ENCODE peak calls at places on chromosomes 3 and 15, in nine cellular contexts. One of them, this sample, is unnamed.

GRCh38 chr15:70236306-70237103 is 138.8 kb upstream of the TLE3 start:
- DNase-seq in SK-N-MC: no peak
- DNase-seq in caudate nucleus: no peak
- DNase-seq in CD8-positive, alpha-beta memory T cell: no peak
- DNase-seq in CD8-positive, alpha-beta T cell: no peak
- DNase-seq in HCT116: no peak
- DNase-seq in pancreas: no peak
- DNase-seq in right atrium auricular region: no peak
- DNase-seq in DND-41: no peak
- DNase-seq in this sample: no peak

GRCh38 chr3:143276592-143276991 is 157.0 kb downstream of the CHST2 start:
- DNase-seq in SK-N-MC: no peak
- DNase-seq in caudate nucleus: no peak
- DNase-seq in CD8-positive, alpha-beta memory T cell: no peak
- DNase-seq in CD8-positive, alpha-beta T cell: no peak
- DNase-seq in HCT116: no peak
- DNase-seq in pancreas: no peak
- DNase-seq in right atrium auricular region: no peak
- DNase-seq in DND-41: no peak
- DNase-seq in this sample: no peak

GRCh38 chr15:24916305-24917009 is 38.3 kb upstream of the SNRPN start:
- DNase-seq in SK-N-MC: no peak
- DNase-seq in caudate nucleus: no peak
- DNase-seq in CD8-positive, alpha-beta memory T cell: peak
- DNase-seq in CD8-positive, alpha-beta T cell: no peak
- DNase-seq in HCT116: no peak
- DNase-seq in pancreas: no peak
- DNase-seq in right atrium auricular region: no peak
- DNase-seq in DND-41: peak
- DNase-seq in this sample: no peak

GRCh38 chr3:60742606-60743145 is 508.6 kb downstream of the FHIT start:
- DNase-seq in SK-N-MC: no peak
- DNase-seq in caudate nucleus: no peak
- DNase-seq in CD8-positive, alpha-beta memory T cell: no peak
- DNase-seq in CD8-positive, alpha-beta T cell: no peak
- DNase-seq in HCT116: no peak
- DNase-seq in pancreas: no peak
- DNase-seq in right atrium auricular region: peak
- DNase-seq in DND-41: no peak
- DNase-seq in this sample: no peak

GRCh38 chr3:66638717-66639116 is 137.9 kb upstream of the LRIG1 start:
- DNase-seq in SK-N-MC: no peak
- DNase-seq in caudate nucleus: no peak
- DNase-seq in CD8-positive, alpha-beta memory T cell: no peak
- DNase-seq in CD8-positive, alpha-beta T cell: no peak
- DNase-seq in HCT116: peak
- DNase-seq in pancreas: no peak
- DNase-seq in right atrium auricular region: no peak
- DNase-seq in DND-41: no peak
- DNase-seq in this sample: no peak

GRCh38 chr3:138405486-138405885 is 28.9 kb upstream of the ESYT3 start:
- DNase-seq in SK-N-MC: no peak
- DNase-seq in caudate nucleus: no peak
- DNase-seq in CD8-positive, alpha-beta memory T cell: no peak
- DNase-seq in CD8-positive, alpha-beta T cell: no peak
- DNase-seq in HCT116: no peak
- DNase-seq in pancreas: no peak
- DNase-seq in right atrium auricular region: no peak
- DNase-seq in DND-41: no peak
- DNase-seq in this sample: no peak

GRCh38 chr3:151347432-151347831 is 18.1 kb upstream of the P2RY13 start:
- DNase-seq in SK-N-MC: no peak
- DNase-seq in caudate nucleus: no peak
- DNase-seq in CD8-positive, alpha-beta memory T cell: no peak
- DNase-seq in CD8-positive, alpha-beta T cell: no peak
- DNase-seq in HCT116: no peak
- DNase-seq in pancreas: no peak
- DNase-seq in right atrium auricular region: no peak
- DNase-seq in DND-41: peak
- DNase-seq in this sample: no peak

GRCh38 chr15:101206173-101206572 is 45.7 kb downstream of the CHSY1 start:
- DNase-seq in SK-N-MC: no peak
- DNase-seq in caudate nucleus: no peak
- DNase-seq in CD8-positive, alpha-beta memory T cell: peak
- DNase-seq in CD8-positive, alpha-beta T cell: peak
- DNase-seq in HCT116: no peak
- DNase-seq in pancreas: no peak
- DNase-seq in right atrium auricular region: peak
- DNase-seq in DND-41: peak
- DNase-seq in this sample: no peak

GRCh38 chr3:176490357-176490756 is 706.9 kb downstream of the TBL1XR1 start:
- DNase-seq in SK-N-MC: no peak
- DNase-seq in caudate nucleus: no peak
- DNase-seq in CD8-positive, alpha-beta memory T cell: no peak
- DNase-seq in CD8-positive, alpha-beta T cell: no peak
- DNase-seq in HCT116: no peak
- DNase-seq in pancreas: no peak
- DNase-seq in right atrium auricular region: no peak
- DNase-seq in DND-41: no peak
- DNase-seq in this sample: no peak

GRCh38 chr3:18890459-18890858 is 257.9 kb upstream of the KCNH8 start:
- DNase-seq in SK-N-MC: no peak
- DNase-seq in caudate nucleus: no peak
- DNase-seq in CD8-positive, alpha-beta memory T cell: no peak
- DNase-seq in CD8-positive, alpha-beta T cell: no peak
- DNase-seq in HCT116: no peak
- DNase-seq in pancreas: no peak
- DNase-seq in right atrium auricular region: no peak
- DNase-seq in DND-41: no peak
- DNase-seq in this sample: no peak

GRCh38 chr15:66730168-66731014 is 28.4 kb downstream of the SMAD6 start:
- DNase-seq in SK-N-MC: no peak
- DNase-seq in caudate nucleus: no peak
- DNase-seq in CD8-positive, alpha-beta memory T cell: no peak
- DNase-seq in CD8-positive, alpha-beta T cell: no peak
- DNase-seq in HCT116: no peak
- DNase-seq in pancreas: no peak
- DNase-seq in right atrium auricular region: no peak
- DNase-seq in DND-41: no peak
- DNase-seq in this sample: no peak

DNA sequence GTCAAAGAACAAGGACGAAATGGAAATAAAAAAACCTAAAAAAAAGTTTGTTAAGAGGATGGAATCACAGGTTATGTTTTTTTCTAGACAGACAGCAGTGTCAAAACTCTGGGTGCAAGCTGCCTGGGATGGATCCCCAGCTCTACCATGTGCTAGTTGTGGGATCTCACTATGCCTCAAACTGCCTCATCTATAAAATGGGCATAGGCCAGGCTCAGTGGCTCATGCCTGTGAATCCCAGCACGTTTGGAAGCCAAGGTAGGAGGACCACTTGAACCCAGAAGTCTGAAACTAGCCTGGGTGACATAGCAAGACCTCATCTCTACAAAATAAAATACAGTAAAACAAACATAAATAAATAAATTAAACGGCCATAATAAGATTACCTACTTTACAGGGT is 4.6 kb downstream of the PLD1 start:
- DNase-seq in SK-N-MC: no peak
- DNase-seq in caudate nucleus: no peak
- DNase-seq in CD8-positive, alpha-beta memory T cell: no peak
- DNase-seq in CD8-positive, alpha-beta T cell: no peak
- DNase-seq in HCT116: no peak
- DNase-seq in pancreas: no peak
- DNase-seq in right atrium auricular region: no peak
- DNase-seq in DND-41: no peak
- DNase-seq in this sample: no peak
- H3K27ac ChIP-seq in SK-N-MC: peak
- H3K27ac ChIP-seq in caudate nucleus: no peak
- H3K27ac ChIP-seq in CD8-positive, alpha-beta memory T cell: no peak
- H3K27ac ChIP-seq in CD8-positive, alpha-beta T cell: no peak
- H3K27ac ChIP-seq in HCT116: no peak
- H3K27ac ChIP-seq in pancreas: no peak
- H3K27ac ChIP-seq in right atrium auricular region: peak
- H3K27ac ChIP-seq in DND-41: no peak
- H3K27ac ChIP-seq in this sample: no peak

DNA sequence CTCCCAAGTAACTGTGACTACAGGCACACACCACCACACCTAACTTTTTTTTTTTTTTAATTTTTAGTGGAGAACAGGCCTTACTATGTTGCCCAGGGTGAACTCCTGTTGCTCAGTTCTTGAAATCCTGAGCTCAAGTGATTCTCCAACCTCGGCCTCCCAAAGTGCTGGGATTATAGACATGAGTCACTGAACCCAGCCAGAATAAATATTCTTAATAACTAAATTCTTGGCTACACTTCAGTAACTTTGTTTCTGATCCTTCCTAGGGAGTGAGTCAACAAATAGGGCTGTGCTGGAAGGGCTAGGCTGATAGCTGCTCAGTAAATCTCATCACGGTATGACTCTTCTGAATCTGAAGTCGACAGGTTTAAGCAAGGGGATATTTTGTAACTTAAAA is 56.6 kb downstream of the P3H2 start:
- DNase-seq in SK-N-MC: no peak
- DNase-seq in caudate nucleus: no peak
- DNase-seq in CD8-positive, alpha-beta memory T cell: no peak
- DNase-seq in CD8-positive, alpha-beta T cell: no peak
- DNase-seq in HCT116: peak
- DNase-seq in pancreas: no peak
- DNase-seq in right atrium auricular region: no peak
- DNase-seq in DND-41: no peak
- DNase-seq in this sample: no peak
- H3K27ac ChIP-seq in SK-N-MC: no peak
- H3K27ac ChIP-seq in caudate nucleus: no peak
- H3K27ac ChIP-seq in CD8-positive, alpha-beta memory T cell: no peak
- H3K27ac ChIP-seq in CD8-positive, alpha-beta T cell: no peak
- H3K27ac ChIP-seq in HCT116: no peak
- H3K27ac ChIP-seq in pancreas: no peak
- H3K27ac ChIP-seq in right atrium auricular region: no peak
- H3K27ac ChIP-seq in DND-41: no peak
- H3K27ac ChIP-seq in this sample: no peak

GRCh38 chr15:62051166-62051565 is 9.1 kb downstream of the VPS13C start:
- DNase-seq in SK-N-MC: no peak
- DNase-seq in caudate nucleus: no peak
- DNase-seq in CD8-positive, alpha-beta memory T cell: no peak
- DNase-seq in CD8-positive, alpha-beta T cell: no peak
- DNase-seq in HCT116: no peak
- DNase-seq in pancreas: no peak
- DNase-seq in right atrium auricular region: no peak
- DNase-seq in DND-41: no peak
- DNase-seq in this sample: no peak

GRCh38 chr15:62053439-62054085 is 6.7 kb downstream of the VPS13C start:
- DNase-seq in SK-N-MC: no peak
- DNase-seq in caudate nucleus: no peak
- DNase-seq in CD8-positive, alpha-beta memory T cell: no peak
- DNase-seq in CD8-positive, alpha-beta T cell: no peak
- DNase-seq in HCT116: no peak
- DNase-seq in pancreas: no peak
- DNase-seq in right atrium auricular region: no peak
- DNase-seq in DND-41: no peak
- DNase-seq in this sample: no peak

GRCh38 chr15:62058327-62059028 is 1.8 kb downstream of the VPS13C start:
- DNase-seq in SK-N-MC: no peak
- DNase-seq in caudate nucleus: no peak
- DNase-seq in CD8-positive, alpha-beta memory T cell: no peak
- DNase-seq in CD8-positive, alpha-beta T cell: no peak
- DNase-seq in HCT116: no peak
- DNase-seq in pancreas: no peak
- DNase-seq in right atrium auricular region: no peak
- DNase-seq in DND-41: peak
- DNase-seq in this sample: no peak

GRCh38 chr15:62052714-62053113 is 7.5 kb downstream of the VPS13C start:
- DNase-seq in SK-N-MC: no peak
- DNase-seq in caudate nucleus: no peak
- DNase-seq in CD8-positive, alpha-beta memory T cell: no peak
- DNase-seq in CD8-positive, alpha-beta T cell: no peak
- DNase-seq in HCT116: no peak
- DNase-seq in pancreas: no peak
- DNase-seq in right atrium auricular region: no peak
- DNase-seq in DND-41: no peak
- DNase-seq in this sample: no peak

GRCh38 chr15:62054979-62055378 is 5.3 kb downstream of the VPS13C start:
- DNase-seq in SK-N-MC: no peak
- DNase-seq in caudate nucleus: no peak
- DNase-seq in CD8-positive, alpha-beta memory T cell: no peak
- DNase-seq in CD8-positive, alpha-beta T cell: no peak
- DNase-seq in HCT116: no peak
- DNase-seq in pancreas: no peak
- DNase-seq in right atrium auricular region: no peak
- DNase-seq in DND-41: no peak
- DNase-seq in this sample: no peak
- H3K27ac ChIP-seq in SK-N-MC: no peak
- H3K27ac ChIP-seq in caudate nucleus: no peak
- H3K27ac ChIP-seq in CD8-positive, alpha-beta memory T cell: no peak
- H3K27ac ChIP-seq in CD8-positive, alpha-beta T cell: no peak
- H3K27ac ChIP-seq in HCT116: no peak
- H3K27ac ChIP-seq in pancreas: no peak
- H3K27ac ChIP-seq in right atrium auricular region: no peak
- H3K27ac ChIP-seq in DND-41: no peak
- H3K27ac ChIP-seq in this sample: no peak

GRCh38 chr3:15010664-15011063 is 54.5 kb downstream of the MRPS25 start:
- DNase-seq in SK-N-MC: no peak
- DNase-seq in caudate nucleus: no peak
- DNase-seq in CD8-positive, alpha-beta memory T cell: no peak
- DNase-seq in CD8-positive, alpha-beta T cell: no peak
- DNase-seq in HCT116: no peak
- DNase-seq in pancreas: no peak
- DNase-seq in right atrium auricular region: no peak
- DNase-seq in DND-41: no peak
- DNase-seq in this sample: no peak
- H3K27ac ChIP-seq in SK-N-MC: no peak
- H3K27ac ChIP-seq in caudate nucleus: no peak
- H3K27ac ChIP-seq in CD8-positive, alpha-beta memory T cell: no peak
- H3K27ac ChIP-seq in CD8-positive, alpha-beta T cell: no peak
- H3K27ac ChIP-seq in HCT116: no peak
- H3K27ac ChIP-seq in pancreas: no peak
- H3K27ac ChIP-seq in right atrium auricular region: no peak
- H3K27ac ChIP-seq in DND-41: no peak
- H3K27ac ChIP-seq in this sample: no peak

DNA sequence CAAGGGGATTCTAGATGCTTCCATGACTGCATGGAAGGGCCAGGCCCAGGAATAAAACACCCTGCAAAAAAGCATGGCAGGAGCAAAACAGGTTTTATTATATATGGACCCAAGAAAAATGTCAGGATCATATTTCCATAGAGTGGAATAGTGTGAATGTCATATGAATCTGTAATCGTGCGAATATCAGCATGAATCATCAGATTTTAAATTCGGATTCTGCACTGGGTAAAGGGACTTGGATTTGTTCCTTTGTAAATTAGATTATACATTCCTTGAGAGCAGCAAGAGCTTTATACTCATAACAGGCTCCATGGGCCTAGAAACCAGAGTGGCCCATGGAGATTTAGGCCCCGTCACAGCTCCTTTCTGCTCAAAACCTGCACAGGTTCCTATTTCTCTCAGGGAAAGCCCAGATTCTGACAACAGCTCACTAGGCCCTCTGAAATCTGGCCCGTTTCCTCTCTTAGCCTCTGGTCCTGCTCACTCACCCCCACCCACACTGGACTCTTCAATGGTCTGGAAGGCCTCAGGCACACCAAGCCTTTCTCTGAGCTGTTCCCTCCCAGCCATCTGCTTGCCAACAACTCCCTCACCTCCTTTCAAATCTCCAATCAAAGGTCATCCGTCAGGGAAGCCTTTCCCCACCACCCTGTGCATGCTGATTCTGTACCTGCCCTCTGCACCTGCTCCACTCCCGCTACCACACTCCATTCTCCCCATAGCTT is 76.0 kb downstream of the FEM1B start:
- DNase-seq in SK-N-MC: no peak
- DNase-seq in caudate nucleus: no peak
- DNase-seq in CD8-positive, alpha-beta memory T cell: no peak
- DNase-seq in CD8-positive, alpha-beta T cell: no peak
- DNase-seq in HCT116: no peak
- DNase-seq in pancreas: no peak
- DNase-seq in right atrium auricular region: no peak
- DNase-seq in DND-41: no peak
- DNase-seq in this sample: no peak
- H3K27ac ChIP-seq in SK-N-MC: peak
- H3K27ac ChIP-seq in caudate nucleus: no peak
- H3K27ac ChIP-seq in CD8-positive, alpha-beta memory T cell: no peak
- H3K27ac ChIP-seq in CD8-positive, alpha-beta T cell: no peak
- H3K27ac ChIP-seq in HCT116: no peak
- H3K27ac ChIP-seq in pancreas: no peak
- H3K27ac ChIP-seq in right atrium auricular region: peak
- H3K27ac ChIP-seq in DND-41: no peak
- H3K27ac ChIP-seq in this sample: no peak